ENCODE peak calls at places on chromosomes 6 and 20, in five cellular contexts. One of them, this sample, is unnamed.

GRCh38 chr20:1322511-1323245 is 6.3 kb downstream of the SDCBP2 start:
- DNase-seq in H9: no peak
- DNase-seq in H1: no peak
- DNase-seq in neuronal stem cell: no peak
- DNase-seq in mesenchymal stem cell: peak; percentile 98
- DNase-seq in this sample: peak; percentile 21

GRCh38 chr6:36116480-36116879 is 13.8 kb upstream of the MAPK13 start:
- DNase-seq in H9: no peak
- DNase-seq in H1: no peak
- DNase-seq in neuronal stem cell: no peak
- DNase-seq in mesenchymal stem cell: no peak
- DNase-seq in this sample: no peak

GRCh38 chr20:46402236-46402886 is 4.1 kb downstream of the ELMO2 start:
- DNase-seq in H9: no peak
- DNase-seq in H1: no peak
- DNase-seq in neuronal stem cell: no peak
- DNase-seq in mesenchymal stem cell: peak; percentile 80
- DNase-seq in this sample: no peak

GRCh38 chr20:58524814-58525213 is 9.6 kb upstream of the APCDD1L start:
- DNase-seq in H9: peak; percentile 8
- DNase-seq in H1: no peak
- DNase-seq in neuronal stem cell: no peak
- DNase-seq in mesenchymal stem cell: no peak
- DNase-seq in this sample: peak; percentile 48

GRCh38 chr6:116008470-116009229 is 52.0 kb downstream of the FRK start:
- DNase-seq in H9: no peak
- DNase-seq in H1: no peak
- DNase-seq in neuronal stem cell: no peak
- DNase-seq in mesenchymal stem cell: peak; percentile 86
- DNase-seq in this sample: no peak

GRCh38 chr6:169455470-169455869 is 201.8 kb upstream of the THBS2 start:
- DNase-seq in H9: no peak
- DNase-seq in H1: no peak
- DNase-seq in neuronal stem cell: no peak
- DNase-seq in mesenchymal stem cell: no peak
- DNase-seq in this sample: no peak

GRCh38 chr20:22942742-22943141 is 92.4 kb upstream of the SSTR4 start:
- DNase-seq in H9: no peak
- DNase-seq in H1: no peak
- DNase-seq in neuronal stem cell: no peak
- DNase-seq in mesenchymal stem cell: no peak
- DNase-seq in this sample: no peak

GRCh38 chr6:43396408-43397149 is 27.1 kb upstream of the ZNF318 start:
- DNase-seq in H9: no peak
- DNase-seq in H1: no peak
- DNase-seq in neuronal stem cell: no peak
- DNase-seq in mesenchymal stem cell: no peak
- DNase-seq in this sample: peak; percentile 84

GRCh38 chr6:79635179-79635578 is 4.0 kb downstream of the SH3BGRL2 start:
- DNase-seq in H9: no peak
- DNase-seq in H1: no peak
- DNase-seq in neuronal stem cell: no peak
- DNase-seq in mesenchymal stem cell: no peak
- DNase-seq in this sample: no peak

GRCh38 chr6:31339210-31339609 is 17.8 kb downstream of the HLA-B start:
- DNase-seq in H9: no peak
- DNase-seq in H1: no peak
- DNase-seq in neuronal stem cell: no peak
- DNase-seq in mesenchymal stem cell: no peak
- DNase-seq in this sample: no peak

GRCh38 chr20:35947489-35947888 is 6.8 kb downstream of the SCAND1 start:
- DNase-seq in H9: peak; percentile 79
- DNase-seq in H1: peak; percentile 58
- DNase-seq in neuronal stem cell: no peak
- DNase-seq in mesenchymal stem cell: peak; percentile 20
- DNase-seq in this sample: no peak

GRCh38 chr20:3311623-3312022 is 72.6 kb upstream of the SLC4A11 start:
- DNase-seq in H9: no peak
- DNase-seq in H1: no peak
- DNase-seq in neuronal stem cell: no peak
- DNase-seq in mesenchymal stem cell: no peak
- DNase-seq in this sample: no peak

GRCh38 chr6:1729752-1730140 is 120.0 kb downstream of the FOXC1 start:
- DNase-seq in H9: no peak
- DNase-seq in H1: no peak
- DNase-seq in neuronal stem cell: no peak
- DNase-seq in mesenchymal stem cell: no peak
- DNase-seq in this sample: no peak

GRCh38 chr20:12252793-12253192 is 335.1 kb downstream of the BTBD3 start:
- DNase-seq in H9: peak; percentile 66
- DNase-seq in H1: peak; percentile 45
- DNase-seq in neuronal stem cell: no peak
- DNase-seq in mesenchymal stem cell: peak; percentile 45
- DNase-seq in this sample: no peak

GRCh38 chr6:168599118-168599494 is 158.1 kb downstream of the SMOC2 start:
- DNase-seq in H9: no peak
- DNase-seq in H1: no peak
- DNase-seq in neuronal stem cell: no peak
- DNase-seq in mesenchymal stem cell: no peak
- DNase-seq in this sample: no peak

GRCh38 chr20:33284937-33285336 is 1.9 kb downstream of the BPIFB1 start:
- DNase-seq in H9: no peak
- DNase-seq in H1: no peak
- DNase-seq in neuronal stem cell: no peak
- DNase-seq in mesenchymal stem cell: no peak
- DNase-seq in this sample: no peak

GRCh38 chr6:81215092-81215432 is 537.4 kb downstream of the TENT5A start:
- DNase-seq in H9: peak; percentile 28
- DNase-seq in H1: no peak
- DNase-seq in neuronal stem cell: no peak
- DNase-seq in mesenchymal stem cell: no peak
- DNase-seq in this sample: no peak

GRCh38 chr20:5535211-5535756 is 214.9 kb upstream of the SHLD1 start:
- DNase-seq in H9: no peak
- DNase-seq in H1: no peak
- DNase-seq in neuronal stem cell: no peak
- DNase-seq in mesenchymal stem cell: peak; percentile 98
- DNase-seq in this sample: peak; percentile 95

GRCh38 chr20:10920396-10920795 is 246.6 kb upstream of the JAG1 start:
- DNase-seq in H9: no peak
- DNase-seq in H1: no peak
- DNase-seq in neuronal stem cell: no peak
- DNase-seq in mesenchymal stem cell: no peak
- DNase-seq in this sample: no peak

GRCh38 chr6:125871365-125871764 is 80.6 kb downstream of the NCOA7 start:
- DNase-seq in H9: no peak
- DNase-seq in H1: no peak
- DNase-seq in neuronal stem cell: no peak
- DNase-seq in mesenchymal stem cell: no peak
- DNase-seq in this sample: no peak

GRCh38 chr6:138115877-138116660 is 8.8 kb upstream of the PERP start:
- DNase-seq in H9: no peak
- DNase-seq in H1: no peak
- DNase-seq in neuronal stem cell: peak; percentile 54
- DNase-seq in mesenchymal stem cell: peak; percentile 77
- DNase-seq in this sample: peak; percentile 93

GRCh38 chr6:19204445-19204844 is 632.7 kb upstream of the ID4 start:
- DNase-seq in H9: no peak
- DNase-seq in H1: no peak
- DNase-seq in neuronal stem cell: no peak
- DNase-seq in mesenchymal stem cell: no peak
- DNase-seq in this sample: no peak

GRCh38 chr6:161271343-161272019 is 2.4 kb downstream of the AGPAT4 start:
- DNase-seq in H9: no peak
- DNase-seq in H1: no peak
- DNase-seq in neuronal stem cell: no peak
- DNase-seq in mesenchymal stem cell: peak; percentile 50
- DNase-seq in this sample: no peak

GRCh38 chr6:40163924-40164323 is 229.7 kb upstream of the MOCS1 start:
- DNase-seq in H9: no peak
- DNase-seq in H1: no peak
- DNase-seq in neuronal stem cell: no peak
- DNase-seq in mesenchymal stem cell: no peak
- DNase-seq in this sample: no peak

GRCh38 chr20:62254021-62254724 is 15.9 kb downstream of the OSBPL2 start:
- DNase-seq in H9: no peak
- DNase-seq in H1: no peak
- DNase-seq in neuronal stem cell: no peak
- DNase-seq in mesenchymal stem cell: no peak
- DNase-seq in this sample: no peak

GRCh38 chr6:119727504-119728219 is 378.1 kb upstream of the MAN1A1 start:
- DNase-seq in H9: peak; percentile 71
- DNase-seq in H1: no peak
- DNase-seq in neuronal stem cell: no peak
- DNase-seq in mesenchymal stem cell: no peak
- DNase-seq in this sample: peak; percentile 94

GRCh38 chr6:134451529-134451928 is 133.6 kb upstream of the SGK1 start:
- DNase-seq in H9: peak; percentile 59
- DNase-seq in H1: no peak
- DNase-seq in neuronal stem cell: no peak
- DNase-seq in mesenchymal stem cell: no peak
- DNase-seq in this sample: no peak

GRCh38 chr20:54084727-54085368 is 14.5 kb upstream of the BCAS1 start:
- DNase-seq in H9: no peak
- DNase-seq in H1: no peak
- DNase-seq in neuronal stem cell: no peak
- DNase-seq in mesenchymal stem cell: no peak
- DNase-seq in this sample: peak; percentile 16

GRCh38 chr20:32382102-32382950 is 24.2 kb downstream of the ASXL1 start:
- DNase-seq in H9: no peak
- DNase-seq in H1: no peak
- DNase-seq in neuronal stem cell: no peak
- DNase-seq in mesenchymal stem cell: no peak
- DNase-seq in this sample: no peak

GRCh38 chr20:51153867-51154707 is 131.2 kb upstream of the KCNG1 start:
- DNase-seq in H9: no peak
- DNase-seq in H1: no peak
- DNase-seq in neuronal stem cell: no peak
- DNase-seq in mesenchymal stem cell: no peak
- DNase-seq in this sample: no peak

GRCh38 chr20:57330998-57331397 is 1.4 kb downstream of the SPO11 start:
- DNase-seq in H9: no peak
- DNase-seq in H1: no peak
- DNase-seq in neuronal stem cell: no peak
- DNase-seq in mesenchymal stem cell: no peak
- DNase-seq in this sample: peak; percentile 55
- H2BK12ac ChIP-seq in H9: no peak overlapping the region
- H2BK12ac ChIP-seq in H1: no peak overlapping the region
- H2BK12ac ChIP-seq in neuronal stem cell: no peak overlapping the region
- H2BK12ac ChIP-seq in mesenchymal stem cell: no peak overlapping the region
- H2BK12ac ChIP-seq in this sample: no peak overlapping the region

GRCh38 chr6:45667265-45667664 is 289.5 kb upstream of the SUPT3H start:
- DNase-seq in H9: no peak
- DNase-seq in H1: no peak
- DNase-seq in neuronal stem cell: no peak
- DNase-seq in mesenchymal stem cell: no peak
- DNase-seq in this sample: no peak
- H3K23ac ChIP-seq in H9: no peak overlapping the region
- H3K23ac ChIP-seq in H1: no peak overlapping the region
- H3K23ac ChIP-seq in neuronal stem cell: no peak overlapping the region
- H3K23ac ChIP-seq in mesenchymal stem cell: no peak overlapping the region
- H3K23ac ChIP-seq in this sample: no peak overlapping the region

DNA sequence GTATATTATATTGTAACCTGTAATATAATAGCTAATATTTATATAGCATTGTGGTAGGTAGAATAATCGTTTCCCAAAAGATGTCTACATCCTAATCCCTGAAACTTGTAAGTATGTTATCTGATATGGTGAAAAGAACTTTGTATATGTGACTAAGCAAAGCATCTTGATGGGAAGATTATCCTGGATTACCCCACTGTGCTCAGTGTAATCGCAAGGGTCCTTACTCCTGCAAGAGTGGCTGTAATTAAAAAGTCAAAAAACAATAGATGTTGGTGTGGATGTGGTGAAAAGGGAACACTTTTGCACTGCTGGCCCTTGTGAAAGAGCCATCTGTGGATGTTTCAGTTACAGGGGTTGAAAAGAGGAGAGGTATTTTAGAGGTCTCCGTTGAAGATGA is 95.2 kb downstream of the EDN1 start:
- DNase-seq in H9: no peak
- DNase-seq in H1: no peak
- DNase-seq in neuronal stem cell: no peak
- DNase-seq in mesenchymal stem cell: no peak
- DNase-seq in this sample: no peak
- H2BK12ac ChIP-seq in H9: no peak overlapping the region
- H2BK12ac ChIP-seq in H1: no peak overlapping the region
- H2BK12ac ChIP-seq in neuronal stem cell: no peak overlapping the region
- H2BK12ac ChIP-seq in mesenchymal stem cell: no peak overlapping the region
- H2BK12ac ChIP-seq in this sample: no peak overlapping the region

GRCh38 chr6:144129469-144129868 is 20.8 kb upstream of the STX11 start:
- DNase-seq in H9: no peak
- DNase-seq in H1: no peak
- DNase-seq in neuronal stem cell: no peak
- DNase-seq in mesenchymal stem cell: no peak
- DNase-seq in this sample: no peak
- H3K23ac ChIP-seq in H9: no peak overlapping the region
- H3K23ac ChIP-seq in H1: no peak overlapping the region
- H3K23ac ChIP-seq in neuronal stem cell: no peak overlapping the region
- H3K23ac ChIP-seq in mesenchymal stem cell: no peak overlapping the region
- H3K23ac ChIP-seq in this sample: no peak overlapping the region